ENCODE peak calls at places on chromosomes 2 and 18, in ten cellular contexts. One of them, this sample, is unnamed.

GRCh38 chr2:180618570-180618969 is 361.8 kb upstream of the UBE2E3 start:
- DNase-seq in dermis microvascular lymphatic vessel endothelial cell: no peak
- DNase-seq in HT-29: no peak
- DNase-seq in hippocampal formation: no peak
- DNase-seq in pons: no peak
- DNase-seq in iris pigment epithelial cell: peak
- DNase-seq in lower lobe of right lung: no peak
- DNase-seq in T-helper 2 cell: no peak
- DNase-seq in fibroblast of lung: peak
- DNase-seq in psoas muscle: no peak
- DNase-seq in this sample: no peak

GRCh38 chr18:11309172-11309571 is 159.8 kb upstream of the PIEZO2 start:
- DNase-seq in dermis microvascular lymphatic vessel endothelial cell: peak
- DNase-seq in HT-29: peak
- DNase-seq in hippocampal formation: no peak
- DNase-seq in pons: no peak
- DNase-seq in iris pigment epithelial cell: peak
- DNase-seq in lower lobe of right lung: no peak
- DNase-seq in T-helper 2 cell: peak
- DNase-seq in fibroblast of lung: peak
- DNase-seq in psoas muscle: no peak
- DNase-seq in this sample: no peak

GRCh38 chr2:33384562-33384961 is 91.9 kb upstream of the RASGRP3 start:
- DNase-seq in dermis microvascular lymphatic vessel endothelial cell: no peak
- DNase-seq in HT-29: no peak
- DNase-seq in hippocampal formation: no peak
- DNase-seq in pons: no peak
- DNase-seq in iris pigment epithelial cell: no peak
- DNase-seq in lower lobe of right lung: no peak
- DNase-seq in T-helper 2 cell: no peak
- DNase-seq in fibroblast of lung: no peak
- DNase-seq in psoas muscle: no peak
- DNase-seq in this sample: no peak

GRCh38 chr2:160270571-160271113 is 70.6 kb upstream of the ITGB6 start:
- DNase-seq in dermis microvascular lymphatic vessel endothelial cell: no peak
- DNase-seq in HT-29: peak
- DNase-seq in hippocampal formation: no peak
- DNase-seq in pons: no peak
- DNase-seq in iris pigment epithelial cell: peak
- DNase-seq in lower lobe of right lung: peak
- DNase-seq in T-helper 2 cell: no peak
- DNase-seq in fibroblast of lung: no peak
- DNase-seq in psoas muscle: no peak
- DNase-seq in this sample: peak

GRCh38 chr2:73107211-73107926 is 5.4 kb downstream of the RAB11FIP5 start:
- DNase-seq in dermis microvascular lymphatic vessel endothelial cell: no peak
- DNase-seq in HT-29: no peak
- DNase-seq in hippocampal formation: no peak
- DNase-seq in pons: no peak
- DNase-seq in iris pigment epithelial cell: no peak
- DNase-seq in lower lobe of right lung: no peak
- DNase-seq in T-helper 2 cell: peak
- DNase-seq in fibroblast of lung: peak
- DNase-seq in psoas muscle: peak
- DNase-seq in this sample: no peak

GRCh38 chr2:240149943-240150784 is 9.7 kb upstream of the OTOS start:
- DNase-seq in dermis microvascular lymphatic vessel endothelial cell: no peak
- DNase-seq in HT-29: peak
- DNase-seq in hippocampal formation: no peak
- DNase-seq in pons: peak
- DNase-seq in iris pigment epithelial cell: peak
- DNase-seq in lower lobe of right lung: peak
- DNase-seq in T-helper 2 cell: peak
- DNase-seq in fibroblast of lung: peak
- DNase-seq in psoas muscle: peak
- DNase-seq in this sample: peak

GRCh38 chr18:58541137-58541788 is 87.6 kb downstream of the ALPK2 start:
- DNase-seq in dermis microvascular lymphatic vessel endothelial cell: peak
- DNase-seq in HT-29: peak
- DNase-seq in hippocampal formation: no peak
- DNase-seq in pons: no peak
- DNase-seq in iris pigment epithelial cell: peak
- DNase-seq in lower lobe of right lung: no peak
- DNase-seq in T-helper 2 cell: peak
- DNase-seq in fibroblast of lung: peak
- DNase-seq in psoas muscle: no peak
- DNase-seq in this sample: peak

GRCh38 chr2:45330617-45331016 is 280.4 kb downstream of the SRBD1 start:
- DNase-seq in dermis microvascular lymphatic vessel endothelial cell: peak
- DNase-seq in HT-29: no peak
- DNase-seq in hippocampal formation: no peak
- DNase-seq in pons: no peak
- DNase-seq in iris pigment epithelial cell: peak
- DNase-seq in lower lobe of right lung: no peak
- DNase-seq in T-helper 2 cell: no peak
- DNase-seq in fibroblast of lung: peak
- DNase-seq in psoas muscle: no peak
- DNase-seq in this sample: peak

GRCh38 chr2:235694721-235695601 is 201.1 kb downstream of the AGAP1 start:
- DNase-seq in dermis microvascular lymphatic vessel endothelial cell: no peak
- DNase-seq in HT-29: no peak
- DNase-seq in hippocampal formation: no peak
- DNase-seq in pons: no peak
- DNase-seq in iris pigment epithelial cell: peak
- DNase-seq in lower lobe of right lung: no peak
- DNase-seq in T-helper 2 cell: no peak
- DNase-seq in fibroblast of lung: peak
- DNase-seq in psoas muscle: no peak
- DNase-seq in this sample: no peak

GRCh38 chr2:198214108-198214736 is 409.8 kb downstream of the PLCL1 start:
- DNase-seq in dermis microvascular lymphatic vessel endothelial cell: no peak
- DNase-seq in HT-29: no peak
- DNase-seq in hippocampal formation: no peak
- DNase-seq in pons: no peak
- DNase-seq in iris pigment epithelial cell: no peak
- DNase-seq in lower lobe of right lung: no peak
- DNase-seq in T-helper 2 cell: no peak
- DNase-seq in fibroblast of lung: peak
- DNase-seq in psoas muscle: no peak
- DNase-seq in this sample: no peak

GRCh38 chr2:120771556-120772208 is 36.0 kb downstream of the GLI2 start:
- DNase-seq in dermis microvascular lymphatic vessel endothelial cell: no peak
- DNase-seq in HT-29: no peak
- DNase-seq in hippocampal formation: no peak
- DNase-seq in pons: no peak
- DNase-seq in iris pigment epithelial cell: peak
- DNase-seq in lower lobe of right lung: peak
- DNase-seq in T-helper 2 cell: no peak
- DNase-seq in fibroblast of lung: peak
- DNase-seq in psoas muscle: peak
- DNase-seq in this sample: no peak

GRCh38 chr2:227183657-227184367 is 19.4 kb downstream of the COL4A3 start:
- DNase-seq in dermis microvascular lymphatic vessel endothelial cell: no peak
- DNase-seq in HT-29: peak
- DNase-seq in hippocampal formation: no peak
- DNase-seq in pons: no peak
- DNase-seq in iris pigment epithelial cell: peak
- DNase-seq in lower lobe of right lung: peak
- DNase-seq in T-helper 2 cell: no peak
- DNase-seq in fibroblast of lung: no peak
- DNase-seq in psoas muscle: no peak
- DNase-seq in this sample: no peak

GRCh38 chr2:235492850-235493344 is 946 bp upstream of the AGAP1 start:
- DNase-seq in dermis microvascular lymphatic vessel endothelial cell: no peak
- DNase-seq in HT-29: no peak
- DNase-seq in hippocampal formation: no peak
- DNase-seq in pons: no peak
- DNase-seq in iris pigment epithelial cell: peak
- DNase-seq in lower lobe of right lung: no peak
- DNase-seq in T-helper 2 cell: no peak
- DNase-seq in fibroblast of lung: no peak
- DNase-seq in psoas muscle: no peak
- DNase-seq in this sample: no peak

GRCh38 chr2:201448701-201449100 is 2.6 kb downstream of the TRAK2 start:
- DNase-seq in dermis microvascular lymphatic vessel endothelial cell: no peak
- DNase-seq in HT-29: no peak
- DNase-seq in hippocampal formation: no peak
- DNase-seq in pons: no peak
- DNase-seq in iris pigment epithelial cell: no peak
- DNase-seq in lower lobe of right lung: no peak
- DNase-seq in T-helper 2 cell: peak
- DNase-seq in fibroblast of lung: no peak
- DNase-seq in psoas muscle: no peak
- DNase-seq in this sample: peak

GRCh38 chr2:130380096-130380934 is 24.5 kb downstream of the PTPN18 start:
- DNase-seq in dermis microvascular lymphatic vessel endothelial cell: no peak
- DNase-seq in HT-29: no peak
- DNase-seq in hippocampal formation: no peak
- DNase-seq in pons: no peak
- DNase-seq in iris pigment epithelial cell: peak
- DNase-seq in lower lobe of right lung: no peak
- DNase-seq in T-helper 2 cell: peak
- DNase-seq in fibroblast of lung: no peak
- DNase-seq in psoas muscle: no peak
- DNase-seq in this sample: no peak

GRCh38 chr2:100279586-100280534 is 42.4 kb downstream of the LONRF2 start:
- DNase-seq in dermis microvascular lymphatic vessel endothelial cell: no peak
- DNase-seq in HT-29: no peak
- DNase-seq in hippocampal formation: no peak
- DNase-seq in pons: no peak
- DNase-seq in iris pigment epithelial cell: no peak
- DNase-seq in lower lobe of right lung: no peak
- DNase-seq in T-helper 2 cell: no peak
- DNase-seq in fibroblast of lung: no peak
- DNase-seq in psoas muscle: no peak
- DNase-seq in this sample: no peak

GRCh38 chr2:197297772-197298318 is 12.7 kb downstream of the ANKRD44 start:
- DNase-seq in dermis microvascular lymphatic vessel endothelial cell: no peak
- DNase-seq in HT-29: no peak
- DNase-seq in hippocampal formation: no peak
- DNase-seq in pons: no peak
- DNase-seq in iris pigment epithelial cell: no peak
- DNase-seq in lower lobe of right lung: no peak
- DNase-seq in T-helper 2 cell: peak
- DNase-seq in fibroblast of lung: no peak
- DNase-seq in psoas muscle: no peak
- DNase-seq in this sample: peak

GRCh38 chr2:236674238-236674637 is 104.6 kb downstream of the ACKR3 start:
- DNase-seq in dermis microvascular lymphatic vessel endothelial cell: no peak
- DNase-seq in HT-29: no peak
- DNase-seq in hippocampal formation: no peak
- DNase-seq in pons: no peak
- DNase-seq in iris pigment epithelial cell: no peak
- DNase-seq in lower lobe of right lung: no peak
- DNase-seq in T-helper 2 cell: no peak
- DNase-seq in fibroblast of lung: no peak
- DNase-seq in psoas muscle: no peak
- DNase-seq in this sample: no peak

GRCh38 chr18:78528437-78529228 is 451.0 kb upstream of the SALL3 start:
- DNase-seq in dermis microvascular lymphatic vessel endothelial cell: no peak
- DNase-seq in HT-29: no peak
- DNase-seq in hippocampal formation: no peak
- DNase-seq in pons: no peak
- DNase-seq in iris pigment epithelial cell: no peak
- DNase-seq in lower lobe of right lung: no peak
- DNase-seq in T-helper 2 cell: no peak
- DNase-seq in fibroblast of lung: no peak
- DNase-seq in psoas muscle: no peak
- DNase-seq in this sample: no peak

GRCh38 chr2:229713371-229714079 is 830 bp downstream of the DNER start:
- DNase-seq in dermis microvascular lymphatic vessel endothelial cell: no peak
- DNase-seq in HT-29: no peak
- DNase-seq in hippocampal formation: peak
- DNase-seq in pons: peak
- DNase-seq in iris pigment epithelial cell: peak
- DNase-seq in lower lobe of right lung: no peak
- DNase-seq in T-helper 2 cell: peak
- DNase-seq in fibroblast of lung: no peak
- DNase-seq in psoas muscle: peak
- DNase-seq in this sample: no peak

GRCh38 chr2:167792126-167792525 is 455.3 kb downstream of the STK39 start:
- DNase-seq in dermis microvascular lymphatic vessel endothelial cell: no peak
- DNase-seq in HT-29: no peak
- DNase-seq in hippocampal formation: no peak
- DNase-seq in pons: no peak
- DNase-seq in iris pigment epithelial cell: no peak
- DNase-seq in lower lobe of right lung: no peak
- DNase-seq in T-helper 2 cell: no peak
- DNase-seq in fibroblast of lung: no peak
- DNase-seq in psoas muscle: no peak
- DNase-seq in this sample: no peak

GRCh38 chr2:61786876-61787275 is 67.0 kb downstream of the FAM161A start:
- DNase-seq in dermis microvascular lymphatic vessel endothelial cell: no peak
- DNase-seq in HT-29: no peak
- DNase-seq in hippocampal formation: no peak
- DNase-seq in pons: no peak
- DNase-seq in iris pigment epithelial cell: no peak
- DNase-seq in lower lobe of right lung: no peak
- DNase-seq in T-helper 2 cell: no peak
- DNase-seq in fibroblast of lung: no peak
- DNase-seq in psoas muscle: no peak
- DNase-seq in this sample: no peak

GRCh38 chr2:109213646-109214417 is 84.8 kb downstream of the SH3RF3 start:
- DNase-seq in dermis microvascular lymphatic vessel endothelial cell: no peak
- DNase-seq in HT-29: peak
- DNase-seq in hippocampal formation: no peak
- DNase-seq in pons: no peak
- DNase-seq in iris pigment epithelial cell: peak
- DNase-seq in lower lobe of right lung: peak
- DNase-seq in T-helper 2 cell: peak
- DNase-seq in fibroblast of lung: peak
- DNase-seq in psoas muscle: peak
- DNase-seq in this sample: peak

GRCh38 chr2:26077291-26077690 is 43.4 kb downstream of the RAB10 start:
- DNase-seq in dermis microvascular lymphatic vessel endothelial cell: no peak
- DNase-seq in HT-29: no peak
- DNase-seq in hippocampal formation: no peak
- DNase-seq in pons: no peak
- DNase-seq in iris pigment epithelial cell: no peak
- DNase-seq in lower lobe of right lung: no peak
- DNase-seq in T-helper 2 cell: no peak
- DNase-seq in fibroblast of lung: no peak
- DNase-seq in psoas muscle: no peak
- DNase-seq in this sample: no peak

GRCh38 chr2:2797797-2798196 is 466.7 kb upstream of the MYT1L start:
- DNase-seq in dermis microvascular lymphatic vessel endothelial cell: no peak
- DNase-seq in HT-29: no peak
- DNase-seq in hippocampal formation: no peak
- DNase-seq in pons: no peak
- DNase-seq in iris pigment epithelial cell: no peak
- DNase-seq in lower lobe of right lung: no peak
- DNase-seq in T-helper 2 cell: no peak
- DNase-seq in fibroblast of lung: no peak
- DNase-seq in psoas muscle: no peak
- DNase-seq in this sample: no peak

GRCh38 chr2:165718811-165719210 is 75.2 kb downstream of the GALNT3 start:
- DNase-seq in dermis microvascular lymphatic vessel endothelial cell: no peak
- DNase-seq in HT-29: no peak
- DNase-seq in hippocampal formation: peak
- DNase-seq in pons: peak
- DNase-seq in iris pigment epithelial cell: no peak
- DNase-seq in lower lobe of right lung: no peak
- DNase-seq in T-helper 2 cell: no peak
- DNase-seq in fibroblast of lung: no peak
- DNase-seq in psoas muscle: no peak
- DNase-seq in this sample: no peak

GRCh38 chr2:69993048-69993565 is 31.7 kb upstream of the ASPRV1 start:
- DNase-seq in dermis microvascular lymphatic vessel endothelial cell: no peak
- DNase-seq in HT-29: no peak
- DNase-seq in hippocampal formation: no peak
- DNase-seq in pons: no peak
- DNase-seq in iris pigment epithelial cell: no peak
- DNase-seq in lower lobe of right lung: no peak
- DNase-seq in T-helper 2 cell: no peak
- DNase-seq in fibroblast of lung: no peak
- DNase-seq in psoas muscle: no peak
- DNase-seq in this sample: no peak

GRCh38 chr18:46161721-46162421 is 57.7 kb downstream of the HAUS1 start:
- DNase-seq in dermis microvascular lymphatic vessel endothelial cell: no peak
- DNase-seq in HT-29: no peak
- DNase-seq in hippocampal formation: no peak
- DNase-seq in pons: no peak
- DNase-seq in iris pigment epithelial cell: no peak
- DNase-seq in lower lobe of right lung: no peak
- DNase-seq in T-helper 2 cell: no peak
- DNase-seq in fibroblast of lung: no peak
- DNase-seq in psoas muscle: no peak
- DNase-seq in this sample: no peak

This sample was measured in bronchial epithelial cell.